ENCODE peak calls at places on chromosomes 4 and X, in five cellular contexts. One of them, this sample, is unnamed. For H3K4me1, the result is how much of the 10 kb centered on the place peaks cover.

GRCh38 chrX:9566150-9566621 is 101.3 kb downstream of the TBL1X start:
- DNase-seq in kidney: no peak
- DNase-seq in colonic mucosa: peak
- DNase-seq in Karpas-422: no peak
- DNase-seq in neural progenitor cell: no peak
- DNase-seq in this sample: no peak

GRCh38 chrX:10486373-10486772 is 134.0 kb downstream of the MID1 start:
- DNase-seq in kidney: no peak
- DNase-seq in colonic mucosa: no peak
- DNase-seq in Karpas-422: no peak
- DNase-seq in neural progenitor cell: no peak
- DNase-seq in this sample: no peak

GRCh38 chrX:70439016-70439415 is 5.6 kb upstream of the DLG3 start:
- DNase-seq in kidney: no peak
- DNase-seq in colonic mucosa: no peak
- DNase-seq in Karpas-422: peak
- DNase-seq in neural progenitor cell: no peak
- DNase-seq in this sample: no peak

GRCh38 chr4:150960079-150960478 is 55.0 kb downstream of the LRBA start:
- DNase-seq in kidney: no peak
- DNase-seq in colonic mucosa: no peak
- DNase-seq in Karpas-422: no peak
- DNase-seq in neural progenitor cell: peak
- DNase-seq in this sample: no peak

GRCh38 chrX:131745942-131746489 is 202.1 kb downstream of the OR13H1 start:
- DNase-seq in kidney: no peak
- DNase-seq in colonic mucosa: no peak
- DNase-seq in Karpas-422: peak
- DNase-seq in neural progenitor cell: no peak
- DNase-seq in this sample: no peak

GRCh38 chrX:112785323-112785722 is 55.3 kb downstream of the AMOT start:
- DNase-seq in kidney: no peak
- DNase-seq in colonic mucosa: no peak
- DNase-seq in Karpas-422: no peak
- DNase-seq in neural progenitor cell: no peak
- DNase-seq in this sample: no peak

GRCh38 chr4:169338246-169338645 is 67.5 kb upstream of the SH3RF1 start:
- DNase-seq in kidney: no peak
- DNase-seq in colonic mucosa: no peak
- DNase-seq in Karpas-422: no peak
- DNase-seq in neural progenitor cell: no peak
- DNase-seq in this sample: no peak

GRCh38 chr4:109978704-109979103 is 66.0 kb downstream of the EGF start:
- DNase-seq in kidney: no peak
- DNase-seq in colonic mucosa: no peak
- DNase-seq in Karpas-422: no peak
- DNase-seq in neural progenitor cell: peak
- DNase-seq in this sample: no peak

GRCh38 chr4:140156529-140157171 is 2.7 kb upstream of the MAML3 start:
- DNase-seq in kidney: no peak
- DNase-seq in colonic mucosa: no peak
- DNase-seq in Karpas-422: peak
- DNase-seq in neural progenitor cell: no peak
- DNase-seq in this sample: no peak

GRCh38 chr4:121155893-121156292 is 8.2 kb downstream of the TNIP3 start:
- DNase-seq in kidney: no peak
- DNase-seq in colonic mucosa: no peak
- DNase-seq in Karpas-422: no peak
- DNase-seq in neural progenitor cell: no peak
- DNase-seq in this sample: no peak

GRCh38 chr4:139734201-139734874 is 68.7 kb downstream of the MGST2 start:
- DNase-seq in kidney: no peak
- DNase-seq in colonic mucosa: no peak
- DNase-seq in Karpas-422: peak
- DNase-seq in neural progenitor cell: peak
- DNase-seq in this sample: no peak

GRCh38 chr4:7247521-7247920 is 55.2 kb downstream of the SORCS2 start:
- DNase-seq in kidney: no peak
- DNase-seq in colonic mucosa: no peak
- DNase-seq in Karpas-422: no peak
- DNase-seq in neural progenitor cell: no peak
- DNase-seq in this sample: no peak

GRCh38 chrX:21166302-21166982 is 207.8 kb upstream of the CNKSR2 start:
- DNase-seq in kidney: no peak
- DNase-seq in colonic mucosa: no peak
- DNase-seq in Karpas-422: no peak
- DNase-seq in neural progenitor cell: no peak
- DNase-seq in this sample: no peak

GRCh38 chr4:56908206-56909082 is 744 bp downstream of the REST start:
- DNase-seq in kidney: peak
- DNase-seq in colonic mucosa: peak
- DNase-seq in Karpas-422: peak
- DNase-seq in neural progenitor cell: peak
- DNase-seq in this sample: peak

GRCh38 chrX:120790118-120790517 is 85.5 kb downstream of the CT47B1 start:
- DNase-seq in kidney: no peak
- DNase-seq in colonic mucosa: peak
- DNase-seq in Karpas-422: peak
- DNase-seq in neural progenitor cell: peak
- DNase-seq in this sample: no peak

GRCh38 chr4:1204286-1204827 is 32.0 kb upstream of the SPON2 start:
- DNase-seq in kidney: peak
- DNase-seq in colonic mucosa: peak
- DNase-seq in Karpas-422: no peak
- DNase-seq in neural progenitor cell: no peak
- DNase-seq in this sample: no peak

GRCh38 chrX:25427873-25428555 is 412.2 kb upstream of the ARX start:
- DNase-seq in kidney: no peak
- DNase-seq in colonic mucosa: no peak
- DNase-seq in Karpas-422: peak
- DNase-seq in neural progenitor cell: peak
- DNase-seq in this sample: peak

GRCh38 chr4:105022811-105023667 is 123.6 kb upstream of the TET2 start:
- DNase-seq in kidney: no peak
- DNase-seq in colonic mucosa: no peak
- DNase-seq in Karpas-422: no peak
- DNase-seq in neural progenitor cell: no peak
- DNase-seq in this sample: peak

GRCh38 chr4:7335363-7336066 is 99.2 kb downstream of the PSAPL1 start:
- DNase-seq in kidney: peak
- DNase-seq in colonic mucosa: peak
- DNase-seq in Karpas-422: peak
- DNase-seq in neural progenitor cell: peak
- DNase-seq in this sample: peak

GRCh38 chr4:171719691-171720090 is 93.5 kb upstream of the GALNTL6 start:
- DNase-seq in kidney: no peak
- DNase-seq in colonic mucosa: no peak
- DNase-seq in Karpas-422: no peak
- DNase-seq in neural progenitor cell: no peak
- DNase-seq in this sample: no peak

GRCh38 chr4:82282875-82283274 is 90.9 kb downstream of the HNRNPD start:
- DNase-seq in kidney: no peak
- DNase-seq in colonic mucosa: no peak
- DNase-seq in Karpas-422: no peak
- DNase-seq in neural progenitor cell: no peak
- DNase-seq in this sample: no peak

GRCh38 chr4:154836513-154836912 is 55.4 kb downstream of the RBM46 start:
- DNase-seq in kidney: no peak
- DNase-seq in colonic mucosa: no peak
- DNase-seq in Karpas-422: no peak
- DNase-seq in neural progenitor cell: peak
- DNase-seq in this sample: no peak

DNA sequence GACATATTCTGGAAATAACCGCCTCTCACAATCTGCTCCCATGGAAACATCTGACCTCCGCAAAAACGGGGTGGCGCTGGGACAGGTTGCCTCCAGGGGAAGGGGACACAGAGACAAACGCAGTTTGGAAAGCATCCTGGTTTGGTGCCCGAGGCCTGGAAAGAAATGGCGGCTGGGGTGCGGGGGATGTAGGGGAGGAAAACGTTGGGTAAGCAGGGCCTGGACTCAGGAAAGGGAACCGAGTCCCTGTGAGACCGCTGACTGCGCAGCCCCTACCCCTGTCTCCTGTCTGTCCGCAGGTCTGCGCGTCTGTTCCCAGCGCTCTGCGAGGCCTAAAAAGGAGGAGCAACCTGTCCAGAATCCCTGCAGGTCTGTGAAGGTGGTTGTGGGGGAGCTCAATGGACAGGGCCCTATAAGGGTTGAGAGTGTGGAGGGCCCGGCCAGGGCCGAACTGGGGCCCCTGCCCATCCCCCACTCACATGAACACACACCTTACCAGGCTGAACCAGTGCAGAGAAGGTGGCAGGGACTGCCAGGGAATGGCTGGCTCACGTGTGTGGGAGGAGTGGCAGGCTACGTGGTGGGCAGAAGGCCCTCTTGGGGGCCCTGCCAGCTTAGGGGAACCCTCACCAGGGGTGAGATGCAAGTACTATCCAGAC is 671 bp downstream of the TCEAL3 start:
- DNase-seq in kidney: peak
- DNase-seq in colonic mucosa: peak
- DNase-seq in Karpas-422: no peak
- DNase-seq in neural progenitor cell: peak
- DNase-seq in this sample: peak
- H3K9ac ChIP-seq in kidney: peak
- H3K9ac ChIP-seq in colonic mucosa: peak
- H3K9ac ChIP-seq in Karpas-422: peak
- H3K9ac ChIP-seq in neural progenitor cell: peak
- H3K9ac ChIP-seq in this sample: no peak

DNA sequence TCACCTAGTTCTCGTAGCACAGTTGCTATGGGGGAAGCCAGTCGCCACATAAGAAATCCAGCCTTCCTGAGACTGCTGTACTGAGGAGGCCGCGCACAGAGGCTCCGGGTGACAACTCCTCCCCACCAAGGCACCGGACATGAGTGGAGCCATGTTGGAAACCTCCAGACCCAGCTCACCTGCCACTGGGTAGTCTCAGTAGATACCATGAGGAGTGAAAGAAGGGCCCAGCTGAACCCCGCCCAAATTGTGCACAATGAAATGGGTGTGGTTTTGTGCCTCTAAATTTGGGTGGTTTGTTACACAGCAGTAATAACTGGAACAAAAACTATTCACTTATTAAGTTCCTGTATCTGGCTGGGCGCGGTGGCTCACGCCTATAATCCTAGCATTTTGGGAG is 198.7 kb downstream of the BCOR start:
- DNase-seq in kidney: no peak
- DNase-seq in colonic mucosa: no peak
- DNase-seq in Karpas-422: no peak
- DNase-seq in neural progenitor cell: no peak
- DNase-seq in this sample: no peak
- H3K4me1 ChIP-seq in kidney: under half
- H3K4me1 ChIP-seq in colonic mucosa: under half
- H3K4me1 ChIP-seq in Karpas-422: under half
- H3K4me1 ChIP-seq in neural progenitor cell: under half
- H3K4me1 ChIP-seq in this sample: under half

DNA sequence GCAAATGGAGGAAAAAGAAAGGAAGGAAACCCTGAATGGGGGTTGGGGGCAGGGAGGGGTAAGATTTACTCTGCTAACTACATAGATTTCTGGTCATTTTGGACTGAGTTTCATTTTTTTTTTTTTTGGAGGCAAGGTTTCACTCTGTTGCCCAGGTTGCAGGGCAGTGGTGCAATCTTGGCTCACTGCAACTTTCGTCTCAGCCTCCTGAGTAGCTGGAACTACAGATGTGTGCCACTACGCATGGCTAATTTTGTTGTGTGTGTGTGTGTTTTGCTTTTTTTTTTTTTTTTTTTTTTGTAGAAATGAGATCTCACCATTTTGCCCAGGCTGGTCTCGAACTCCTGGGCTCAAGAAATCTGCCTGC is 223.5 kb downstream of the APBB2 start:
- DNase-seq in kidney: no peak
- DNase-seq in colonic mucosa: no peak
- DNase-seq in Karpas-422: no peak
- DNase-seq in neural progenitor cell: no peak
- DNase-seq in this sample: no peak
- H3K27ac ChIP-seq in kidney: no peak
- H3K27ac ChIP-seq in colonic mucosa: no peak
- H3K27ac ChIP-seq in Karpas-422: no peak
- H3K27ac ChIP-seq in neural progenitor cell: no peak
- H3K27ac ChIP-seq in this sample: no peak

GRCh38 chrX:38880460-38880859 is 79.2 kb downstream of the MID1IP1 start:
- DNase-seq in kidney: no peak
- DNase-seq in colonic mucosa: peak
- DNase-seq in Karpas-422: no peak
- DNase-seq in neural progenitor cell: no peak
- DNase-seq in this sample: no peak
- H3K9ac ChIP-seq in kidney: no peak
- H3K9ac ChIP-seq in colonic mucosa: no peak
- H3K9ac ChIP-seq in Karpas-422: no peak
- H3K9ac ChIP-seq in neural progenitor cell: no peak
- H3K9ac ChIP-seq in this sample: no peak

GRCh38 chr4:153512162-153512852 is 46.1 kb downstream of the TMEM131L start:
- DNase-seq in kidney: no peak
- DNase-seq in colonic mucosa: peak
- DNase-seq in Karpas-422: no peak
- DNase-seq in neural progenitor cell: no peak
- DNase-seq in this sample: no peak

GRCh38 chr4:153511104-153511503 is 44.9 kb downstream of the TMEM131L start:
- DNase-seq in kidney: no peak
- DNase-seq in colonic mucosa: no peak
- DNase-seq in Karpas-422: no peak
- DNase-seq in neural progenitor cell: no peak
- DNase-seq in this sample: no peak

GRCh38 chr4:153507679-153508073 is 41.5 kb downstream of the TMEM131L start:
- DNase-seq in kidney: no peak
- DNase-seq in colonic mucosa: peak
- DNase-seq in Karpas-422: no peak
- DNase-seq in neural progenitor cell: no peak
- DNase-seq in this sample: no peak

GRCh38 chr4:153510252-153511001 is 44.3 kb downstream of the TMEM131L start:
- DNase-seq in kidney: no peak
- DNase-seq in colonic mucosa: peak
- DNase-seq in Karpas-422: no peak
- DNase-seq in neural progenitor cell: no peak
- DNase-seq in this sample: peak

DNA sequence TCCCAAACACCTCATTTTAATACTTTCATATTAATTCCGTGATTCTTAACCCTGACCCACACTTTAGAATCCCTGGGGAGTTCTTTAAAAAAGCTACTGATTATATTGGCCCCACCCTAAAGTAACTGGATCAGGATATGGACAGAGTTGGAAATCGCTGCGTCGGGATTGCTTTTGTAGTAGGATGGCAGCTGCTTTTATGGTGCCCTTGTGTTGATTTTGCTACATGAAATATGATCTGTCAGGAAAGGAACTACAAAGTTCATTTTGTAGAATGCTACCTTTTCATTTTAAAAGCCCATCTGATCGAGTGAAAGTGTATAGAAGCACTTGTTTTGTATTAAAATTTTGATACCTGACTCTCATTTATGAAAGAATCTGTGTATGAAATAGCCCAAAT is 43.6 kb downstream of the TMEM131L start:
- DNase-seq in kidney: no peak
- DNase-seq in colonic mucosa: peak
- DNase-seq in Karpas-422: no peak
- DNase-seq in neural progenitor cell: no peak
- DNase-seq in this sample: no peak
- H3K4me1 ChIP-seq in kidney: under half
- H3K4me1 ChIP-seq in colonic mucosa: under half
- H3K4me1 ChIP-seq in Karpas-422: under half
- H3K4me1 ChIP-seq in neural progenitor cell: under half
- H3K4me1 ChIP-seq in this sample: under half

This sample was measured in endodermal cell.